ENCODE peak calls at places on chromosomes 13 and 19, in seven cellular contexts. Z is endodermal cell; C is stimulated activated CD8-positive, alpha-beta memory T cell treated with anti-CD3 and anti-CD28 coated beads, Interleukin-2, amount 100 ng/mL, for 1 hour; Q is myocyte; P is left ventricle myocardium inferior; W is upper lobe of right lung; L is stimulated activated naive CD8-positive, alpha-beta T cell treated with anti-CD3 and anti-CD28 coated beads, Interleukin-15, amount 100 ng/mL, for 72 hours. H is an unnamed sample.

GRCh38 chr19:4380254-4380727 is 20.1 kb downstream of the SH3GL1 start:
- DNase-seq in L (peak; percentile 40), P (peak; percentile 55), Z (no peak), W (no peak), C (no peak), Q (peak; percentile 84), H (peak; percentile 44)

GRCh38 chr19:38544569-38545315 is 73.0 kb downstream of the MAP4K1 start:
- DNase-seq in Z (no peak), L (no peak), Q (no peak), W (no peak), P (no peak), C (no peak), H (no peak)

GRCh38 chr19:38744906-38745305 is 632 bp upstream of the CAPN12 start:
- DNase-seq in Q (no peak), L (no peak), C (no peak), P (no peak), Z (peak; percentile 40), W (no peak), H (no peak)

GRCh38 chr13:26480246-26480855 is 77.1 kb upstream of the WASF3 start:
- DNase-seq in C (no peak), P (no peak), L (no peak), Z (no peak), W (no peak), Q (no peak), H (no peak)

GRCh38 chr19:15715642-15716041 is 12.2 kb upstream of the OR10H2 start:
- DNase-seq in L (no peak), W (no peak), Q (no peak), C (no peak), P (no peak), Z (no peak), H (no peak)

GRCh38 chr13:112819816-112820215 is 130.0 kb downstream of the ATP11A start:
- DNase-seq in W (no peak), L (no peak), Q (no peak), Z (no peak), P (no peak), C (no peak), H (no peak)

GRCh38 chr19:9936151-9937000 is at the start of gene OLFM2:
- DNase-seq in Q (no peak), P (peak; percentile 34), C (no peak), L (no peak), W (no peak), Z (peak; percentile 92), H (no peak)

GRCh38 chr13:40665754-40666057 is 735 bp downstream of the FOXO1 start:
- DNase-seq in Q (no peak), W (no peak), C (peak; percentile 8), L (peak; percentile 56), P (peak; percentile 21), Z (no peak), H (peak; percentile 42)

GRCh38 chr13:46905249-46905648 is 8.4 kb upstream of the HTR2A start:
- DNase-seq in Q (peak; percentile 31), Z (no peak), W (no peak), L (no peak), C (no peak), P (no peak), H (no peak)

GRCh38 chr13:95267662-95268369 is 33.4 kb downstream of the ABCC4 start:
- DNase-seq in Q (peak; percentile 82), C (no peak), P (no peak), W (no peak), L (no peak), Z (no peak), H (no peak)

GRCh38 chr13:111145071-111145470 is 30.0 kb downstream of the ARHGEF7 start:
- DNase-seq in L (no peak), Q (no peak), P (no peak), W (no peak), C (no peak), Z (no peak), H (no peak)

GRCh38 chr19:52601025-52601973 is 31.2 kb downstream of the ZNF701 start:
- DNase-seq in Q (peak; percentile 91), P (peak; percentile 96), W (peak; percentile 97), L (peak; percentile 91), C (peak; percentile 89), Z (peak; percentile 98), H (peak; percentile 91)

GRCh38 chr19:16051254-16052025 is 24.9 kb upstream of the TPM4 start:
- DNase-seq in P (no peak), L (peak; percentile 70), C (no peak), Q (no peak), Z (peak; percentile 73), W (no peak), H (no peak)

GRCh38 chr13:79870123-79870522 is 389.2 kb downstream of the NDFIP2 start:
- DNase-seq in W (no peak), C (no peak), P (no peak), L (no peak), Z (no peak), Q (no peak), H (no peak)

GRCh38 chr19:40594657-40595077 is 6.5 kb upstream of the LTBP4 start:
- DNase-seq in C (no peak), Z (no peak), P (no peak), L (no peak), Q (no peak), W (no peak), H (no peak)

GRCh38 chr13:29713841-29714240 is 118.4 kb upstream of the SLC7A1 start:
- DNase-seq in L (no peak), Q (no peak), Z (peak; percentile 58), C (no peak), W (no peak), P (no peak), H (no peak)

GRCh38 chr13:112894673-112895481 is 74.1 kb upstream of the MCF2L start:
- DNase-seq in Z (peak; percentile 87), Q (no peak), C (no peak), L (no peak), P (peak; percentile 17), W (no peak), H (no peak)

GRCh38 chr13:111573362-111573761 is 252.9 kb downstream of the TEX29 start:
- DNase-seq in Z (no peak), C (no peak), P (no peak), W (no peak), Q (no peak), L (no peak), H (no peak)

GRCh38 chr19:34228347-34228746 is 26.0 kb upstream of the GARRE1 start:
- DNase-seq in Z (no peak), Q (peak; percentile 41), W (no peak), P (no peak), C (no peak), L (no peak), H (no peak)

GRCh38 chr19:17081672-17082630 is 6.4 kb downstream of the MYO9B start:
- DNase-seq in W (no peak), P (peak; percentile 62), L (no peak), C (no peak), Z (no peak), Q (no peak), H (no peak)

GRCh38 chr19:49224856-49225255 is 67.3 kb downstream of the TRPM4 start:
- DNase-seq in W (no peak), Q (peak; percentile 72), Z (peak; percentile 89), P (peak; percentile 32), L (peak; percentile 43), C (no peak), H (no peak)

GRCh38 chr13:44574466-44574855 is 1.7 kb downstream of the TSC22D1 start:
- DNase-seq in W (no peak), Q (no peak), P (no peak), Z (no peak), C (no peak), L (no peak), H (no peak)

GRCh38 chr19:46821512-46822359 is 28.9 kb downstream of the AP2S1 start:
- DNase-seq in Q (peak; percentile 39), Z (peak; percentile 58), C (peak; percentile 8), P (peak; percentile 40), L (peak; percentile 69), W (peak; percentile 78), H (peak; percentile 45)

GRCh38 chr13:66811445-66811844 is 418.7 kb downstream of the PCDH9 start:
- DNase-seq in C (no peak), Z (no peak), Q (no peak), P (no peak), L (no peak), W (no peak), H (no peak)

GRCh38 chr13:48318714-48319457 is 15.3 kb downstream of the RB1 start:
- DNase-seq in W (peak; percentile 71), Q (no peak), P (no peak), L (peak; percentile 23), Z (no peak), C (no peak), H (no peak)

GRCh38 chr13:107250626-107251025 is 682.7 kb upstream of the ARGLU1 start:
- DNase-seq in L (no peak), Z (no peak), P (no peak), C (no peak), W (no peak), Q (no peak), H (no peak)

GRCh38 chr13:113938716-113939115 is 35.2 kb downstream of the C13orf46 start:
- DNase-seq in L (no peak), P (no peak), W (no peak), Q (no peak), C (no peak), Z (no peak), H (no peak)

GRCh38 chr13:113639661-113640262 is 18.2 kb downstream of the ATP4B start:
- DNase-seq in L (no peak), Z (peak; percentile 35), W (peak; percentile 40), Q (no peak), P (peak; percentile 35), C (no peak), H (no peak)

GRCh38 chr13:88979465-88980180 is 1308.5 kb downstream of the SLITRK5 start:
- DNase-seq in P (no peak), Z (no peak), C (no peak), Q (no peak), L (no peak), W (no peak), H (no peak)

GRCh38 chr19:42985588-42985987 is 40.7 kb downstream of the PSG11 start:
- DNase-seq in W (no peak), Q (no peak), P (no peak), C (no peak), Z (no peak), L (no peak), H (no peak)

GRCh38 chr13:78786399-78786879 is 127.5 kb upstream of the OBI1 start:
- DNase-seq in Z (no peak), Q (no peak), L (no peak), P (no peak), C (no peak), W (no peak), H (no peak)

GRCh38 chr19:10518444-10519361 is 1.5 kb upstream of the S1PR5 start:
- DNase-seq in W (no peak), P (no peak), Q (no peak), L (no peak), Z (peak; percentile 67), C (no peak), H (no peak)

GRCh38 chr13:40389081-40389641 is 277.3 kb downstream of the FOXO1 start:
- DNase-seq in W (no peak), C (no peak), Z (no peak), P (no peak), Q (no peak), L (peak; percentile 56), H (peak; percentile 24)

GRCh38 chr19:40193587-40193849 is 2.3 kb downstream of the MAP3K10 start:
- DNase-seq in C (no peak), P (no peak), W (no peak), L (no peak), Z (no peak), Q (no peak), H (no peak)

GRCh38 chr13:27424246-27425150 is at the start of gene GTF3A:
- DNase-seq in Z (peak; percentile 92), W (peak; percentile 93), L (peak; percentile 90), C (peak; percentile 70), Q (peak; percentile 86), P (peak; percentile 83), H (peak; percentile 88)

GRCh38 chr13:81929988-81930387 is 1589.1 kb upstream of the SPRY2 start:
- DNase-seq in L (no peak), W (no peak), P (no peak), C (no peak), Z (peak; percentile 46), Q (peak; percentile 2), H (no peak)

GRCh38 chr13:48977973-48978372 is 2.3 kb downstream of the FNDC3A start:
- DNase-seq in W (no peak), L (no peak), P (no peak), Q (no peak), Z (no peak), C (no peak), H (no peak)

H was measured in T-helper 17 cell.